ENCODE peak calls at places on chromosomes 2 and 18, in ten cellular contexts. A is fibroblast of lung, Z is heart left ventricle, P is suprapubic skin, C is sigmoid colon, I is epithelial cell of esophagus, D is choroid plexus epithelial cell, B is GM12865, X is body of pancreas, S is mammary epithelial cell. U is an unnamed sample.

GRCh38 chr2:162731917-162732804 is 106.4 kb downstream of the KCNH7 start:
- DNase-seq in A (no peak), Z (no peak), P (no peak), C (no peak), I (no peak), D (no peak), B (peak; percentile 77), X (no peak), S (no peak), U (no peak)

GRCh38 chr2:194730266-194730665 is 926.8 kb upstream of the SLC39A10 start:
- DNase-seq in A (no peak), Z (no peak), P (no peak), C (no peak), I (peak; percentile 57), D (no peak), B (no peak), X (no peak), S (peak; percentile 40), U (no peak)

GRCh38 chr18:74303936-74304335 is 11.7 kb upstream of the C18orf63 start:
- DNase-seq in A (peak; percentile 31), Z (no peak), P (no peak), C (no peak), I (peak; percentile 66), D (no peak), B (no peak), X (no peak), S (peak; percentile 63), U (no peak)

GRCh38 chr18:80109676-80110078 is 615 bp downstream of the ADNP2 start:
- DNase-seq in A (peak; percentile 39), Z (peak; percentile 39), P (peak; percentile 81), C (peak; percentile 77), I (peak; percentile 53), D (peak; percentile 53), B (peak; percentile 23), X (peak; percentile 28), S (peak; percentile 50), U (no peak)

GRCh38 chr2:204072443-204073324 is 136.1 kb downstream of the ICOS start:
- DNase-seq in A (no peak), Z (no peak), P (no peak), C (no peak), I (peak; percentile 13), D (peak; percentile 16), B (peak; percentile 51), X (peak; percentile 29), S (peak; percentile 9), U (no peak)

GRCh38 chr18:61569176-61569892 is 236.1 kb downstream of the CDH20 start:
- DNase-seq in A (peak; percentile 76), Z (peak; percentile 79), P (no peak), C (no peak), I (peak; percentile 89), D (peak; percentile 90), B (no peak), X (no peak), S (peak; percentile 76), U (no peak)

GRCh38 chr2:60533114-60534033 is 20.1 kb downstream of the BCL11A start:
- DNase-seq in A (peak; percentile 64), Z (no peak), P (no peak), C (no peak), I (peak; percentile 81), D (peak; percentile 63), B (no peak), X (no peak), S (peak; percentile 14), U (peak; percentile 69)

GRCh38 chr2:10030311-10030736 is 13.0 kb upstream of the KLF11 start:
- DNase-seq in A (no peak), Z (peak; percentile 25), P (no peak), C (no peak), I (no peak), D (no peak), B (no peak), X (no peak), S (no peak), U (no peak)

GRCh38 chr18:75198046-75198445 is 10.9 kb downstream of the PTGR3 start:
- DNase-seq in A (no peak), Z (no peak), P (no peak), C (no peak), I (no peak), D (peak; percentile 42), B (no peak), X (no peak), S (no peak), U (no peak)

GRCh38 chr2:62831729-62832128 is 126.2 kb downstream of the EHBP1 start:
- DNase-seq in A (no peak), Z (no peak), P (no peak), C (no peak), I (no peak), D (no peak), B (peak; percentile 34), X (no peak), S (no peak), U (no peak)

GRCh38 chr2:25258814-25259743 is 82.6 kb downstream of the DNMT3A start:
- DNase-seq in A (no peak), Z (no peak), P (no peak), C (no peak), I (no peak), D (no peak), B (no peak), X (no peak), S (no peak), U (no peak)
- H3K4me3 ChIP-seq in A (no peak overlapping the region), Z (no peak overlapping the region), P (no peak overlapping the region), C (no peak overlapping the region), I (no peak overlapping the region), D (no peak overlapping the region), B (no peak overlapping the region), X (no peak overlapping the region), S (no peak overlapping the region), U (no peak overlapping the region)

GRCh38 chr2:223101340-223102039 is 49.5 kb downstream of the KCNE4 start:
- DNase-seq in A (peak; percentile 53), Z (no peak), P (no peak), C (no peak), I (peak; percentile 82), D (peak; percentile 71), B (peak; percentile 82), X (peak; percentile 65), S (peak; percentile 90), U (peak; percentile 60)
- TF ChIP-seq CTCF in A (peak; percentile 65), Z (peak; percentile 17), P (no peak), C (peak; percentile 24), I (peak; percentile 58), D (peak; percentile 79), B (peak; percentile 29), X (peak; percentile 68), S (peak; percentile 54), U (peak; percentile 65)

DNA sequence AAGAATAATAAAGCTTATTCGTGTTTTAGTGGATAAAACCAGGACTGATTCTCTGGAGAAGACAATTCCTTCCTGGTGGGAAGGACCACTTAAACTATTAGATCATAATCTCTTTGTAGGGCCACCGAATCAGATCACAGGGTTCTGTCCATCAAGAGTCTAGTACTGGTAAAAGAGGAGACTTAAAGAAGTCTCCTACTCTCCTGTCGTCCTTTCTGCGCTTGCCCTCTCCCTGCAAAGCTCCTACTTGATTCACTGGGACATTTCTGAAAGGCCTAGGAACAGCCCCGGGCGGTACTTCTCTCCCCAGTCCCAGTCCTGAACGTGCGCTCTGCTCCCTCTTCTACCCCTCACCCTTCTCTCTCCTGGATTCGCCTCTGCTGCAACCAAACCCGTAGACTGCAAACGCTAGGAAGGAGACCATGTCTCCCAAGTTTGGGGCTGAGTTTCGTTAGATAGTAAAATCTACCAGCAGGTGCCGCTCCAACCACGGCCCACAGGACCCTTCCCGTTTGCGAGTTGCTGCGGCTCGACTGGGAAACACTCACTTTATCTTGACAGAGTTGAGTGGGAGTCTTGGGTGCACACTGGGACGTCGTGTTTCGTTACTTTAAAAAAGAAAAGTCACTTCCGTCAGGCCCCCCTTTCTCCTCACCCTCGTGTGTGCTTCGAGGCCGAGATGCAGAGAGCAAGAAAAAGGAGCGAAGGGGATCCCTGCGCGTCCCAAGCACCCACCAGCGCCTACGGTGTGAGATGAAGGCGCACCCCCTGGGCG is 952 bp downstream of the FIGLA start:
- DNase-seq in A (peak; percentile 42), Z (peak; percentile 52), P (no peak), C (peak; percentile 71), I (peak; percentile 65), D (peak; percentile 58), B (peak; percentile 58), X (peak; percentile 82), S (peak; percentile 55), U (peak; percentile 9)
- H3K4me3 ChIP-seq in A (no peak overlapping the region), Z (peak overlapping the region; percentile 34), P (peak overlapping the region; percentile 41), C (peak overlapping the region; percentile 20), I (no peak overlapping the region), D (no peak overlapping the region), B (no peak overlapping the region), X (no peak overlapping the region), S (no peak overlapping the region), U (no peak overlapping the region)

DNA sequence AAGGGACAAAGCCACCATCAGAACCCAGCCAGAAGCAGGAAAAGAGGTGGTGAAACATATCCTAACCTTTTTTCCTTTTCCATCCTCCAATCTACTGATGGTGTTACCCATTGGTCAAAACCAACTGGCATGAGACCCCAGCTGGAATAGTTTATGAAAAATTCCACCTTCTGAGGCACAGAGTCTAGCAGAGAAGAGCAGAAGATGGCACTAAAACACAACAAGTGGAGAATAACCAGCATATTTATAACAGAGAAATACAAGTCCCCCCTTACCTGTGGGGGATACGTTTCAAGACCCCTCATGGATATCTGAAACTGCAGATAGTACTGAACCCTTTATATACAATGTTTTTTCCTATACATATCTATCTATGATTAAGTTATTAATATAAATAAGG is 4.9 kb upstream of the INPP1 start:
- DNase-seq in A (no peak), Z (no peak), P (no peak), C (no peak), I (no peak), D (no peak), B (no peak), X (no peak), S (no peak), U (no peak)
- TF ChIP-seq CTCF in A (no peak), Z (no peak), P (no peak), C (no peak), I (peak; percentile 11), D (no peak), B (no peak), X (no peak), S (no peak), U (no peak)

DNA sequence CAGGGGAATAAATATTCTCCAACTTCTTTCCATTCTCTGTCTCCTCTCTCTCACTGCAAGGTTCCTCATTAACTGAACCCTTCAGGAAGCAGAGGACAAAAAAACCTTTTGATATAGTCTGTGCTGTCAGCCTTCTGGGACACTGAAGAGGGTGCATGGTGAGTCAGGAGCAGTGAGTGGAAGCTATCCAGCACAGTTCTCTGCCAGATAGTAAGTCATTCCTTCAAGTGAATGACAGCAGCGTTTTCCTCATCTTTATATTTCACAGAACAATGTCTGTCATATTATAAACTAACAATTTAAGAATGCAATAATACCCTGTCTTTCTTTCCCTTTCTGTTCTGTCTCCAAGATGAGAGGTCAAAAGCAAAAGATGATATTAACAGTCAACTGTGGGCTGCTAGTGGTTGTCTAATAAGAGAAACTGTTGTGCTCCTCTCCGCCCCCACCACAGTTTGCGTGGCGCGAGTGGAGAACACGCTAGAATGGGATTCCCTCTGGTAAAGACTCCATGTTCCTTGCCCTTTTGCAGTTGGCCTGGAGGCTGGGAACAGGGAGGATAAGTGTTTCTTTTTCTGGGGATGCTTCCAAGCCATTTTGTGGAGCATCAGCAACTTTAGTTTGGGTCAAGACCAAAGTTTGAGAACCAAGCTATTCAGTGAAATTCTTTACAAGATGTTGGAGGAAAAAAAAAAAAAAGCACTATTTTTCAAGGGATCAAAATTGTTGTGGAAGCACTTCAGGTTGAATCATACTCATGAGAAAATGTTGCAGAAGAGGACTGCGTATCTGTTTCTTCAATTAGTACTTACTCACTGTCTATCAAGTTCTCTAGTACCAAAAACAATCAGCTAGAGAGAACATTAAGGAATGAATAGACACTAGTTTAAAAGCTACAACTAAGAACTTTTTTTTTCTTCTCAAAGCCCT is 430.2 kb downstream of the SETBP1 start:
- DNase-seq in A (no peak), Z (peak; percentile 37), P (peak; percentile 77), C (peak; percentile 70), I (peak; percentile 22), D (no peak), B (no peak), X (peak; percentile 12), S (no peak), U (no peak)
- H3K4me3 ChIP-seq in A (no peak overlapping the region), Z (no peak overlapping the region), P (no peak overlapping the region), C (no peak overlapping the region), I (no peak overlapping the region), D (no peak overlapping the region), B (no peak overlapping the region), X (no peak overlapping the region), S (no peak overlapping the region), U (no peak overlapping the region)

U was measured in HFF-Myc.